ENCODE peak calls at places on chromosomes 1 and 21, in four cellular contexts. Z, U, O and F are unnamed samples.

GRCh38 chr21:46149205-46149901 is 6.0 kb downstream of the FTCD start:
- DNase-seq in Z (no peak), U (peak; percentile 42), O (no peak), F (no peak)

GRCh38 chr1:211566431-211567025 is 12.4 kb downstream of the SLC30A1 start:
- DNase-seq in Z (no peak), U (no peak), O (no peak), F (no peak)

GRCh38 chr1:159800177-159800935 is 1.8 kb upstream of the FCRL6 start:
- DNase-seq in Z (no peak), U (no peak), O (no peak), F (no peak)

GRCh38 chr1:227072991-227073390 is 132.9 kb downstream of the COQ8A start:
- DNase-seq in Z (peak; percentile 72), U (no peak), O (no peak), F (peak; percentile 17)

GRCh38 chr21:15768045-15768601 is 38.3 kb downstream of the USP25 start:
- DNase-seq in Z (no peak), U (no peak), O (no peak), F (no peak)

GRCh38 chr1:179175011-179175934 is 54.2 kb downstream of the ABL2 start:
- DNase-seq in Z (peak; percentile 55), U (no peak), O (no peak), F (peak; percentile 78)

GRCh38 chr1:51629918-51630317 is 13.0 kb downstream of the OSBPL9 start:
- DNase-seq in Z (no peak), U (no peak), O (no peak), F (no peak)

GRCh38 chr1:229696385-229696784 is 70.3 kb downstream of the URB2 start:
- DNase-seq in Z (no peak), U (no peak), O (no peak), F (no peak)

GRCh38 chr1:216722841-216723240 is 388 bp downstream of the ESRRG start:
- DNase-seq in Z (no peak), U (no peak), O (no peak), F (no peak)

GRCh38 chr1:23996700-23997229 is 16.6 kb upstream of the SRSF10 start:
- DNase-seq in Z (no peak), U (no peak), O (no peak), F (no peak)

GRCh38 chr1:14782741-14783591 is 184.5 kb downstream of the KAZN start:
- DNase-seq in Z (no peak), U (no peak), O (peak; percentile 40), F (no peak)

GRCh38 chr21:46646541-46647154 is 11.2 kb downstream of the PRMT2 start:
- DNase-seq in Z (no peak), U (no peak), O (no peak), F (no peak)

GRCh38 chr1:199574949-199575348 is 452.6 kb upstream of the NR5A2 start:
- DNase-seq in Z (no peak), U (no peak), O (no peak), F (no peak)

GRCh38 chr21:44865561-44866280 is 7.8 kb downstream of the PTTG1IP start:
- DNase-seq in Z (no peak), U (peak; percentile 31), O (no peak), F (no peak)

GRCh38 chr21:29005696-29006095 is 13.0 kb upstream of the LTN1 start:
- DNase-seq in Z (peak; percentile 26), U (no peak), O (no peak), F (no peak)

GRCh38 chr1:153465728-153466625 is 5.5 kb upstream of the S100A7 start:
- DNase-seq in Z (peak; percentile 8), U (peak; percentile 77), O (peak; percentile 76), F (peak; percentile 54)

GRCh38 chr1:17874665-17875064 is 119.5 kb downstream of the ACTL8 start:
- DNase-seq in Z (peak; percentile 90), U (peak; percentile 65), O (no peak), F (peak; percentile 87)

GRCh38 chr1:219066631-219067349 is 106.9 kb upstream of the LYPLAL1 start:
- DNase-seq in Z (peak; percentile 59), U (no peak), O (peak; percentile 7), F (peak; percentile 79)

GRCh38 chr1:193339396-193339795 is 153.0 kb upstream of the B3GALT2 start:
- DNase-seq in Z (no peak), U (no peak), O (peak; percentile 38), F (no peak)

GRCh38 chr1:69269491-69269890 is 298.2 kb upstream of the LRRC7 start:
- DNase-seq in Z (no peak), U (no peak), O (no peak), F (no peak)

GRCh38 chr1:200901350-200901749 is 6.7 kb downstream of the INAVA start:
- DNase-seq in Z (no peak), U (no peak), O (no peak), F (no peak)
- H3K4me1 ChIP-seq in Z (no peaks in the 10 kb centered on the region), U (peaks cover 18% of the 10 kb centered on the region), O (no peaks in the 10 kb centered on the region), F (no peaks in the 10 kb centered on the region)

GRCh38 chr21:35528109-35529042 is 479.3 kb upstream of the RUNX1 start:
- DNase-seq in Z (peak; percentile 20), U (peak; percentile 76), O (no peak), F (peak; percentile 17)
- H3K9ac ChIP-seq in Z (peak overlapping the region; percentile 66), U (peak overlapping the region; percentile 5), O (peak overlapping the region; percentile 72), F (peak overlapping the region; percentile 53)

GRCh38 chr21:42364304-42364865 is 1.9 kb downstream of the TFF1 start:
- DNase-seq in Z (no peak), U (no peak), O (no peak), F (no peak)
- H3K4me3 ChIP-seq in Z (no peak overlapping the region), U (no peak overlapping the region), O (no peak overlapping the region), F (no peak overlapping the region)

DNA sequence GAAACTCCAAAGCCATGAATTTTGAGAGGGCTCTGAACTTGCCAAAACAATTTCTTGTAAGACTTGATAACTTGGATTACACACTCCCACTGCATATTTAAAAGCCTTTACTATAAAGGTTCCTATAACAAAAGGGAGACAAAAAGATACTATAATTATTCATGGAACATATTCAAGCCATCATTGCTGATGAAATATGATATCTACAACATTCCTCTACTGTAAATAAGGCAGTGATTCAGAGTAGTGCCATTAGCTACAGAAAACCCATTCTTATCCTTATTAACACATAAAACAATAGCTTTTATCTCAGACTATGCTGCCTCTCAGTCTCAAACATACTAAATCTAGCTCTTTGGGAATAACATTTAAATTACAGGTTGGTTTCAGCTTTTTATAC is 675.5 kb upstream of the CXADR start:
- DNase-seq in Z (peak; percentile 33), U (no peak), O (no peak), F (peak; percentile 53)
- H3K4me1 ChIP-seq in Z (peaks cover 5% of the 10 kb centered on the region), U (no peaks in the 10 kb centered on the region), O (no peaks in the 10 kb centered on the region), F (peaks cover 38% of the 10 kb centered on the region)

DNA sequence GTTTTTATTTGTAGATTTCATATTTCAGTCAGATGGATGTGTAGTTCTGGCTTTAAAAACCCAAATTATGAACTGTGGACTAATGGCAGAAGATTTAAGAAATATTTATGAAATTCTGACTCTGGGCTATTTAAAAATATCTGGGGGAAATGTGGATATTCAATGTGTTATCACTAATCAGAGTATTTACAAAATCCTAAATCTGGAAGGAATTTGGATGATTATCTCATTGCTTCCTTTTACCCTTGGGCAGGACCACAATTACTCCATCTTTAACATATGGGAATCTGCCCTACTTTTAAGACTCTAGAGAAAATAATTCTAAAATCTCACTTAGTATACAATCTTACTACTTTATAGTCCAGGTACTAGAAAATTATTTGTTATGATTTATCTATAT is 203.2 kb downstream of the PDE4B start:
- DNase-seq in Z (no peak), U (no peak), O (no peak), F (no peak)
- H3K9ac ChIP-seq in Z (no peak overlapping the region), U (no peak overlapping the region), O (no peak overlapping the region), F (no peak overlapping the region)

GRCh38 chr1:31814631-31815306 is 1.1 kb downstream of the SPOCD1 start:
- DNase-seq in Z (no peak), U (no peak), O (no peak), F (no peak)

GRCh38 chr1:31814041-31814511 is 1.7 kb downstream of the SPOCD1 start:
- DNase-seq in Z (no peak), U (no peak), O (peak; percentile 69), F (no peak)

GRCh38 chr1:31815752-31816484 is at the start of gene SPOCD1:
- DNase-seq in Z (peak; percentile 76), U (peak; percentile 86), O (peak; percentile 64), F (peak; percentile 89)

GRCh38 chr1:31818204-31818603 is 2.4 kb upstream of the SPOCD1 start:
- DNase-seq in Z (no peak), U (no peak), O (no peak), F (no peak)

DNA sequence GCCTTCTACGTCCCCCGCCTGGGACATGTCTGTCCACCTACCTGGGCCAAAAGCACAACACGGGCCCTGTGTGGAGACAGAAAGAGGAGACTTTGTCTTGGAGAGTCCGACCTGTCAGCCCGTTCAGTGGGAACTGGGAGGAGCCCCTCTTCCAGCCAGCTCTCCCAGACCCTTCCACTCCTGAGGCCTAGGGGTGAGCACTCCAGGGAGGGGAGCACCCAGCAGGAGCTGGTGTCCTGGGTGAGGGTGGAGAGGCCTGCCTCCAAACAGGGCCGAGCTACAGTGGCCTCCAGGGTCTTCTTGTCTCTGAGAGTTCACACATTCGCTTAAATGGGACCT is 546 bp downstream of the SPOCD1 start:
- DNase-seq in Z (no peak), U (no peak), O (no peak), F (no peak)
- H3K4me3 ChIP-seq in Z (no peak overlapping the region), U (no peak overlapping the region), O (no peak overlapping the region), F (no peak overlapping the region)